ENCODE peak calls at places on chromosomes 1 and 21, in seven cellular contexts. M is tibial nerve; E is effector CD4-positive, alpha-beta T cell; X is activated T-helper 1 cell treated with Interleukin-2 at 50 U/mL for 16 hours; Z is brain microvascular endothelial cell; R is tibial artery; T is NCI-H187. P is an unnamed sample.

GRCh38 chr1:29812397-29813135 is 576.2 kb downstream of the PTPRU start:
- DNase-seq in M (no peak), E (no peak), X (no peak), Z (no peak), R (peak), T (no peak), P (no peak)

GRCh38 chr21:33434770-33435360 is 31.7 kb downstream of the IFNGR2 start:
- DNase-seq in M (peak), E (no peak), X (no peak), Z (peak), R (no peak), T (no peak), P (no peak)

GRCh38 chr1:208029381-208030319 is 118.7 kb upstream of the CD34 start:
- DNase-seq in M (no peak), E (no peak), X (no peak), Z (peak), R (peak), T (no peak), P (no peak)

GRCh38 chr21:41369915-41370839 is 8.3 kb downstream of the MX2 start:
- DNase-seq in M (no peak), E (peak), X (peak), Z (no peak), R (peak), T (no peak), P (peak)

GRCh38 chr1:11320153-11320936 is 47.3 kb downstream of the UBIAD1 start:
- DNase-seq in M (no peak), E (no peak), X (no peak), Z (no peak), R (no peak), T (no peak), P (peak)

GRCh38 chr1:162391790-162392563 is 10.4 kb downstream of the C1orf226 start:
- DNase-seq in M (no peak), E (no peak), X (no peak), Z (peak), R (peak), T (no peak), P (no peak)

GRCh38 chr1:70043806-70044205 is 161.6 kb downstream of the LRRC40 start:
- DNase-seq in M (no peak), E (no peak), X (no peak), Z (peak), R (no peak), T (no peak), P (no peak)

GRCh38 chr21:44294391-44295162 is 5.3 kb upstream of the PFKL start:
- DNase-seq in M (peak), E (no peak), X (no peak), Z (peak), R (no peak), T (no peak), P (peak)

GRCh38 chr21:42406201-42406601 is 2.5 kb downstream of the UBASH3A start:
- DNase-seq in M (no peak), E (peak), X (no peak), Z (no peak), R (no peak), T (no peak), P (peak)

GRCh38 chr1:68173283-68174172 is 58.8 kb downstream of the WLS start:
- DNase-seq in M (no peak), E (no peak), X (no peak), Z (peak), R (no peak), T (no peak), P (no peak)

GRCh38 chr1:23129846-23130245 is 38.8 kb downstream of the LUZP1 start:
- DNase-seq in M (no peak), E (no peak), X (no peak), Z (peak), R (no peak), T (no peak), P (no peak)

GRCh38 chr21:17636711-17637110 is 24.0 kb upstream of the BTG3 start:
- DNase-seq in M (no peak), E (no peak), X (no peak), Z (no peak), R (no peak), T (no peak), P (no peak)

GRCh38 chr1:112581530-112582192 is 37.3 kb downstream of the ST7L start:
- DNase-seq in M (no peak), E (no peak), X (no peak), Z (no peak), R (no peak), T (no peak), P (no peak)

GRCh38 chr1:47881505-47882442 is 115.4 kb downstream of the TRABD2B start:
- DNase-seq in M (no peak), E (no peak), X (no peak), Z (peak), R (peak), T (no peak), P (no peak)

GRCh38 chr1:168161459-168161858 is 17.3 kb upstream of the TIPRL start:
- DNase-seq in M (no peak), E (no peak), X (no peak), Z (no peak), R (no peak), T (no peak), P (no peak)

GRCh38 chr1:25728301-25728935 is 71.6 kb upstream of the SELENON start:
- DNase-seq in M (no peak), E (no peak), X (no peak), Z (no peak), R (no peak), T (no peak), P (no peak)